ENCODE peak calls at places on chromosomes 11 and 22, in eight cellular contexts. G is IMR-90; V is HFFc6; A is gastrocnemius medialis; F is CD4-positive, alpha-beta T cell; M is right lobe of liver; T is neural progenitor cell; X is GM12865. D is an unnamed sample.

GRCh38 chr11:88051386-88051785 is 123.9 kb downstream of the RAB38 start:
- DNase-seq in A (no peak), F (no peak), V (no peak), G (peak; percentile 47), T (no peak), M (no peak), X (no peak), D (no peak)

GRCh38 chr11:75492181-75492820 is 33.4 kb downstream of the GDPD5 start:
- DNase-seq in A (no peak), F (peak; percentile 65), X (peak; percentile 67), V (no peak), M (no peak), T (no peak), G (peak; percentile 20), D (no peak)

GRCh38 chr11:87037450-87038234 is at the start of gene TMEM135:
- DNase-seq in T (peak; percentile 98), X (peak; percentile 98), F (peak; percentile 92), A (peak; percentile 94), V (peak; percentile 79), M (peak; percentile 98), G (peak; percentile 83), D (peak; percentile 71)

GRCh38 chr11:129695543-129696308 is 119.9 kb upstream of the TMEM45B start:
- DNase-seq in T (peak; percentile 83), V (no peak), G (peak; percentile 13), M (peak; percentile 54), X (peak; percentile 43), A (peak; percentile 19), F (peak; percentile 70), D (no peak)

GRCh38 chr11:115161876-115162275 is 342.3 kb downstream of the CADM1 start:
- DNase-seq in T (no peak), V (no peak), G (no peak), F (no peak), M (no peak), X (no peak), A (no peak), D (no peak)

GRCh38 chr11:126363706-126364245 is 8.3 kb downstream of the ST3GAL4 start:
- DNase-seq in F (no peak), A (no peak), M (no peak), T (peak; percentile 73), G (no peak), V (no peak), X (no peak), D (no peak)

GRCh38 chr11:65431452-65432132 is 9.0 kb downstream of the NEAT1 start:
- DNase-seq in T (no peak), X (peak; percentile 88), V (peak; percentile 27), F (no peak), A (no peak), M (no peak), G (peak; percentile 48), D (no peak)

GRCh38 chr22:48091656-48092223 is 1329.3 kb downstream of the TBC1D22A start:
- DNase-seq in T (no peak), V (no peak), G (no peak), X (no peak), M (no peak), A (no peak), F (no peak), D (no peak)

GRCh38 chr11:106047636-106048035 is 25.6 kb upstream of the MSANTD4 start:
- DNase-seq in T (no peak), A (no peak), V (no peak), M (no peak), X (no peak), G (no peak), F (no peak), D (no peak)

GRCh38 chr22:36386900-36387663 is 685 bp downstream of the MYH9 start:
- DNase-seq in T (peak; percentile 50), V (no peak), A (peak; percentile 60), M (peak; percentile 81), G (no peak), X (peak; percentile 78), F (peak; percentile 61), D (no peak)

GRCh38 chr22:50199836-50200332 is 927 bp upstream of the SELENOO start:
- DNase-seq in M (no peak), G (no peak), F (no peak), A (no peak), X (no peak), T (peak; percentile 61), V (no peak), D (no peak)

GRCh38 chr22:45817705-45818104 is 146.1 kb downstream of the ATXN10 start:
- DNase-seq in V (no peak), X (no peak), A (no peak), T (no peak), F (no peak), M (no peak), G (no peak), D (no peak)

GRCh38 chr11:27184458-27185312 is 144.1 kb downstream of the BBOX1 start:
- DNase-seq in X (no peak), M (no peak), T (no peak), A (no peak), V (peak; percentile 16), G (no peak), F (no peak), D (no peak)

GRCh38 chr11:77046060-77046501 is 11.9 kb downstream of the B3GNT6 start:
- DNase-seq in V (no peak), M (peak; percentile 66), F (peak; percentile 67), G (no peak), A (no peak), X (peak; percentile 47), T (peak; percentile 76), D (no peak)

GRCh38 chr11:101860694-101861371 is 54.0 kb upstream of the CEP126 start:
- DNase-seq in M (no peak), X (peak; percentile 46), G (peak; percentile 76), V (peak; percentile 62), A (peak; percentile 18), T (peak; percentile 78), F (peak; percentile 33), D (no peak)

GRCh38 chr22:42754658-42755057 is 34.0 kb upstream of the A4GALT start:
- DNase-seq in G (peak; percentile 92), A (no peak), M (peak; percentile 71), F (no peak), V (peak; percentile 29), T (no peak), X (no peak), D (no peak)

GRCh38 chr22:37999640-38000272 is 15.4 kb upstream of the SOX10 start:
- DNase-seq in F (no peak), A (peak; percentile 95), M (no peak), T (no peak), G (peak; percentile 61), X (peak; percentile 16), V (peak; percentile 5), D (no peak)

GRCh38 chr22:26457661-26458272 is 25.8 kb downstream of the HPS4 start:
- DNase-seq in V (no peak), A (no peak), G (no peak), X (no peak), T (no peak), F (no peak), M (no peak), D (no peak)

GRCh38 chr11:134521452-134522289 is 109.6 kb upstream of the B3GAT1 start:
- DNase-seq in V (no peak), G (no peak), F (no peak), T (no peak), X (no peak), M (no peak), A (no peak), D (no peak)

GRCh38 chr11:34207487-34207886 is 102.1 kb downstream of the NAT10 start:
- DNase-seq in F (no peak), X (no peak), T (no peak), M (no peak), A (no peak), G (no peak), V (no peak), D (no peak)

GRCh38 chr11:34203377-34203801 is 98.0 kb downstream of the NAT10 start:
- DNase-seq in G (no peak), F (no peak), V (no peak), A (no peak), M (no peak), X (peak; percentile 41), T (no peak), D (no peak)

GRCh38 chr11:34206598-34207300 is 101.3 kb downstream of the NAT10 start:
- DNase-seq in A (no peak), F (no peak), X (no peak), V (no peak), G (no peak), M (no peak), T (peak; percentile 55), D (no peak)

GRCh38 chr11:34204396-34205279 is 99.2 kb downstream of the NAT10 start:
- DNase-seq in X (no peak), A (no peak), V (peak; percentile 40), G (peak; percentile 63), F (no peak), M (no peak), T (no peak), D (no peak)

GRCh38 chr11:34205326-34206035 is 100.1 kb downstream of the NAT10 start:
- DNase-seq in A (no peak), M (no peak), G (peak; percentile 39), T (no peak), X (no peak), F (no peak), V (no peak), D (no peak)
- TF ChIP-seq CTCF in A (no peak), M (no peak), G (no peak), T (no peak), X (no peak), F (no peak), V (no peak), D (no peak)

GRCh38 chr11:61629082-61629481 is 48.2 kb upstream of the SYT7 start:
- DNase-seq in A (no peak), T (no peak), M (no peak), X (no peak), F (no peak), V (no peak), G (no peak), D (no peak)

GRCh38 chr11:61627831-61628753 is 47.2 kb upstream of the SYT7 start:
- DNase-seq in M (peak; percentile 68), X (peak; percentile 38), T (peak; percentile 86), F (no peak), A (peak; percentile 67), V (peak; percentile 59), G (peak; percentile 73), D (no peak)

GRCh38 chr11:61625525-61625924 is 44.6 kb upstream of the SYT7 start:
- DNase-seq in G (no peak), V (no peak), T (no peak), A (no peak), X (no peak), F (no peak), M (no peak), D (no peak)

GRCh38 chr11:61630104-61630503 is 49.2 kb upstream of the SYT7 start:
- DNase-seq in F (no peak), M (no peak), A (peak; percentile 67), X (no peak), G (no peak), V (no peak), T (no peak), D (no peak)

GRCh38 chr11:61626580-61627380 is 45.9 kb upstream of the SYT7 start:
- DNase-seq in T (no peak), M (no peak), A (peak; percentile 68), F (no peak), X (no peak), G (peak; percentile 36), V (no peak), D (no peak)
- TF ChIP-seq CTCF in T (no peak), M (no peak), A (no peak), F (no peak), X (no peak), G (no peak), V (no peak), D (no peak)

GRCh38 chr11:84800755-84801346 is 826.3 kb downstream of the DLG2 start:
- DNase-seq in F (no peak), T (peak; percentile 51), M (no peak), A (no peak), X (no peak), G (peak; percentile 36), V (peak; percentile 19), D (no peak)
- TF ChIP-seq CTCF in F (no peak), T (peak; percentile 58), M (no peak), A (no peak), X (no peak), G (peak; percentile 57), V (peak; percentile 73), D (no peak)

GRCh38 chr11:69569306-69570200 is 71.4 kb upstream of the CCND1 start:
- DNase-seq in G (no peak), V (no peak), T (no peak), A (no peak), M (no peak), X (no peak), F (no peak), D (no peak)
- TF ChIP-seq CTCF in G (no peak), V (no peak), T (no peak), A (no peak), M (no peak), X (no peak), F (no peak), D (no peak)

D was measured in omental fat pad.